ENCODE peak calls at places on chromosomes 5 and 9, in four cellular contexts. D is bronchial epithelial cell, U is lower leg skin, Y is body of pancreas. R is an unnamed sample.

GRCh38 chr5:54329731-54330709 is 19.6 kb upstream of the ARL15 start:
- DNase-seq in Y (peak), U (no peak), D (peak), R (no peak)

GRCh38 chr5:58794875-58795274 is 212.0 kb downstream of the RAB3C start:
- DNase-seq in D (no peak), U (no peak), Y (no peak), R (no peak)

GRCh38 chr9:129467004-129467588 is 153.8 kb downstream of the C9orf50 start:
- DNase-seq in U (no peak), Y (no peak), D (no peak), R (no peak)

GRCh38 chr5:145681686-145682085 is 153.5 kb downstream of the PRELID2 start:
- DNase-seq in U (peak), D (peak), Y (peak), R (peak)

GRCh38 chr9:95495529-95495928 is 21.2 kb downstream of the PTCH1 start:
- DNase-seq in D (no peak), Y (no peak), U (no peak), R (no peak)

GRCh38 chr5:150789943-150790611 is 11.5 kb downstream of the SMIM3 start:
- DNase-seq in U (peak), D (peak), Y (no peak), R (peak)

GRCh38 chr9:115353681-115354080 is 235.7 kb upstream of the TNC start:
- DNase-seq in D (peak), U (no peak), Y (no peak), R (no peak)

GRCh38 chr9:34072868-34073590 is 24.3 kb upstream of the UBAP2 start:
- DNase-seq in D (peak), U (peak), Y (peak), R (no peak)

GRCh38 chr5:11607944-11608343 is 296.3 kb downstream of the CTNND2 start:
- DNase-seq in D (no peak), U (no peak), Y (no peak), R (no peak)

GRCh38 chr9:110283736-110284135 is 27.4 kb upstream of the TXN start:
- DNase-seq in U (peak), D (peak), Y (no peak), R (no peak)

GRCh38 chr9:113589890-113590289 is 126.4 kb downstream of the RGS3 start:
- DNase-seq in D (peak), U (no peak), Y (no peak), R (peak)

GRCh38 chr5:176660530-176660859 is 13.2 kb downstream of the TSPAN17 start:
- DNase-seq in D (no peak), Y (no peak), U (no peak), R (no peak)

GRCh38 chr5:157265714-157266285 is at the start of gene CYFIP2:
- DNase-seq in U (no peak), D (no peak), Y (peak), R (peak)

GRCh38 chr9:33331411-33331891 is 41.1 kb downstream of the NFX1 start:
- DNase-seq in Y (no peak), D (no peak), U (no peak), R (no peak)

GRCh38 chr5:140362875-140363630 is 3.1 kb downstream of the SLC4A9 start:
- DNase-seq in Y (peak), D (no peak), U (peak), R (peak)

GRCh38 chr9:124137944-124138335 is 119.8 kb upstream of the NEK6 start:
- DNase-seq in D (no peak), Y (no peak), U (no peak), R (no peak)

GRCh38 chr5:170408189-170408588 is 19.0 kb upstream of the KCNMB1 start:
- DNase-seq in Y (no peak), U (no peak), D (no peak), R (no peak)

GRCh38 chr5:150441813-150442698 is 7.5 kb downstream of the RPS14 start:
- DNase-seq in Y (no peak), U (no peak), D (no peak), R (no peak)

GRCh38 chr5:151733727-151734408 is 24.6 kb downstream of the ATOX1 start:
- DNase-seq in D (no peak), U (no peak), Y (no peak), R (no peak)

GRCh38 chr9:93032545-93032944 is 26.0 kb upstream of the SUSD3 start:
- DNase-seq in U (no peak), D (no peak), Y (no peak), R (no peak)

GRCh38 chr9:98209530-98209929 is 17.1 kb upstream of the CORO2A start:
- DNase-seq in D (no peak), Y (no peak), U (no peak), R (no peak)

GRCh38 chr5:139481122-139481533 is 1.4 kb downstream of the STING1 start:
- DNase-seq in U (no peak), D (peak), Y (no peak), R (peak)

GRCh38 chr5:66174338-66174737 is 30.2 kb downstream of the SREK1 start:
- DNase-seq in Y (no peak), U (no peak), D (peak), R (peak)

GRCh38 chr9:74534847-74535246 is 37.7 kb downstream of the RORB start:
- DNase-seq in Y (no peak), D (no peak), U (no peak), R (no peak)

GRCh38 chr5:178318893-178319292 is 86.3 kb upstream of the PHYKPL start:
- DNase-seq in D (no peak), U (no peak), Y (no peak), R (no peak)

GRCh38 chr9:3464033-3464638 is 61.7 kb downstream of the RFX3 start:
- DNase-seq in D (no peak), U (no peak), Y (no peak), R (peak)

GRCh38 chr9:129933709-129934586 is 98.7 kb downstream of the USP20 start:
- DNase-seq in Y (no peak), D (no peak), U (no peak), R (no peak)

GRCh38 chr5:103120607-103121200 is 603 bp downstream of the PPIP5K2 start:
- DNase-seq in D (peak), Y (no peak), U (no peak), R (peak)

DNA sequence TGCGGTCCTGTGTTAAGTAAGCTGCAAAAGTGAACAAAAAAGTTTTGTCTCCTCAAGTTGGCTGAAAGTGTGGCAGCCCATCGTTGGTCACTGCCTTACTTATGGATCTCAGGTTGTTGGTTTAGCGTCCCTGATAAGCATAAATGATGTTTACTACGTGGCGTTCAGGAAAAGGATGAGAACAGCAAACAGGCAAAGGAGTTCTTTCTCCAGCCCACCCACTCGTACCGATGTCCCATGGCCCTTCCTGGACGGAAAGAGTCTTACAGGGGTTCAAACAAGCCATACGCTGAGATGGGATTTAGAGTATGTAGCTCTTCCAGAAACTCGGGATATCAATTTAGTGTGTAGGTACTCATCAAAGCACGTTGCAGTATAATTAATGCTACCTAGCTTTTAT is 494 bp upstream of the AUH start:
- DNase-seq in Y (no peak), D (no peak), U (no peak), R (no peak)
- H3K4me3 ChIP-seq in Y (no peak), D (peak), U (no peak), R (no peak)

GRCh38 chr5:98770911-98771322 is 2.5 kb upstream of the RGMB start:
- DNase-seq in Y (no peak), D (peak), U (no peak), R (peak)

GRCh38 chr5:98772415-98773213 is 849 bp upstream of the RGMB start:
- DNase-seq in U (peak), Y (peak), D (peak), R (peak)

GRCh38 chr5:98773214-98773463 is 324 bp upstream of the RGMB start:
- DNase-seq in U (no peak), D (no peak), Y (no peak), R (no peak)

GRCh38 chr5:98770158-98770910 is 3.1 kb upstream of the RGMB start:
- DNase-seq in Y (peak), D (peak), U (peak), R (peak)

DNA sequence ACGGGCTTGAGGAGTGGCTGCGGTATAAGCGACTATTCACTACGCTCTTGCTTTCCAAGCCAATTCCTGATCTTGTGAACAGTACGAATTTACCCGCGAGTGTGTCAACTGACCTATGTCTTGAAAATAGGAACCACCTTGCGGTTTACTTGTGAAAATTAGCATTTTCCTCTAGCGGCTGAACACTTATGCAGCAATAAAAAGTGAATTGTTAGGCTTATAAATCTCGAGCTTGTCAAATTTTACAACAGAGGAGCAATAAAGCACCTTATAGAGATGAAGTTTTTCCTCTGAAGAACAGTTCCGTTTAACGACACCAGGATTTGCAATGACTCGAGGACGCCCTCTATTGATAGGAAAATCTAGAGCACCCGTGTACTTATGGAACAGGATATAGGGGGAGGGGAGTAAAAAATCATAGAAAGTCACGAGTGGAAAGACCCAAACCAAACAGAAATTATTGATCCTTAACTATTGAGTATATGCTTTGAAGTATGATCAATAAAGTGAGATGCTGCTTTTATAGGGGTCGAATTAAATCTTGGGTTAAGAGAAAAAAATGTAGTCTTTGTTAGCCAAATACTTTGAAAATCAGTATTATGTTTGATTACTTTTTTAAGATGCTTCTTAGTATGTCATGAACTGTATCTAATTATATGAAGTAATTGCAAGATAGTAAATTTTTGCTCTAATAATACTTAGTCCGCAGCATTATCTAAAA is 1.9 kb upstream of the RGMB start:
- DNase-seq in D (peak), U (peak), Y (peak), R (peak)
- H3K4me3 ChIP-seq in D (peak), U (peak), Y (peak), R (peak)

DNA sequence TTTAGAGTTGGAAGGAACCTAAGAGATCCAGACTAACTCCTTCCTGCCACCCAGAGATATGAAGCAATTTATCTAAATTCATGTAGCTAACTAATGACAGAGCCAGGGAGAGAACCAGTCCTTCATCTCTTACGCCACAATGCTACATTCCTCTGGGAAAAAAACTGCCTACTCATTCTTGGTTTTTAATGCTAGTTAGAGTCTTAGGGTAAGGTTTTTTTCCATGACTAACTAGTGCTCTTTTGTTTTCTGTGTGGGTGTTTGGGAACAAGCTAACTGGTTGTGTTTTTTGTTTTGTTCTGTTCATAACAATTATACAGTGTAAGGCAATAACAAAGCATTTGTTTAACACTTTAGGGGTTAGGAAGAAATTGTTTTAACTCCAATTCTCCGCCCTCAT is 52.4 kb downstream of the SLC44A1 start:
- DNase-seq in U (no peak), D (peak), Y (no peak), R (peak)
- H3K4me3 ChIP-seq in U (no peak), D (no peak), Y (no peak), R (no peak)

GRCh38 chr5:1005362-1005851 is 3.2 kb upstream of the NKD2 start:
- DNase-seq in D (no peak), U (no peak), Y (peak), R (no peak)
- H3K4me3 ChIP-seq in D (no peak), U (no peak), Y (no peak), R (peak)

DNA sequence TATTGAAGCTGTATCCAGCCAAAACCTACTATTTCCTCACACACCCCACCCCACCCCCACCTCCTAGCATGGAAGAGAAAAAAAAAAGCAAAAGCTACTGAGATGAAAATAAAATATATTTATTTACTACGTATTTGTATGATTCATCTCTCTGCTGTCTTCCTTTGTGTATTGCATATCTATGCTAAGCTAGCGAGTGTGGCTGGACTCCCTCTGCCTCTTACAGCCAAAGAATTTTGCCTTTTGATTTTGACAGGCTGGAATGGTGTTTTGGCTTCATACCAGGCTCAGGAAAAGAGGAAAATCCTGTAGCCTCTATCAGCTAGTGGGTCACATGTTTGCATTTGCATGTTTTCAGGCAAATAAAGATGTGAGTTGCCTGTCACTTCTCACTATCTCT is 2.2 kb downstream of the ABLIM3 start:
- DNase-seq in D (peak), U (no peak), Y (no peak), R (no peak)
- H3K4me3 ChIP-seq in D (no peak), U (no peak), Y (no peak), R (no peak)

GRCh38 chr9:105243935-105244273 is 547 bp upstream of the SLC44A1 start:
- DNase-seq in D (no peak), Y (no peak), U (no peak), R (no peak)

GRCh38 chr9:105243015-105243686 is 1.3 kb upstream of the SLC44A1 start:
- DNase-seq in U (no peak), D (no peak), Y (no peak), R (no peak)

GRCh38 chr9:105242062-105242461 is 2.4 kb upstream of the SLC44A1 start:
- DNase-seq in Y (no peak), D (no peak), U (no peak), R (no peak)

GRCh38 chr9:105241356-105242043 is 3.0 kb upstream of the SLC44A1 start:
- DNase-seq in D (no peak), U (no peak), Y (no peak), R (peak)

GRCh38 chr9:105242557-105242956 is 1.9 kb upstream of the SLC44A1 start:
- DNase-seq in Y (no peak), D (no peak), U (no peak), R (no peak)
- H3K4me3 ChIP-seq in Y (no peak), D (no peak), U (no peak), R (no peak)

GRCh38 chr5:122864400-122864799 is 19.0 kb downstream of the SNX24 start:
- DNase-seq in D (no peak), Y (no peak), U (no peak), R (no peak)

GRCh38 chr5:122863240-122863639 is 17.8 kb downstream of the SNX24 start:
- DNase-seq in Y (no peak), U (no peak), D (no peak), R (no peak)

GRCh38 chr5:122863721-122864120 is 18.3 kb downstream of the SNX24 start:
- DNase-seq in U (no peak), D (no peak), Y (peak), R (no peak)

DNA sequence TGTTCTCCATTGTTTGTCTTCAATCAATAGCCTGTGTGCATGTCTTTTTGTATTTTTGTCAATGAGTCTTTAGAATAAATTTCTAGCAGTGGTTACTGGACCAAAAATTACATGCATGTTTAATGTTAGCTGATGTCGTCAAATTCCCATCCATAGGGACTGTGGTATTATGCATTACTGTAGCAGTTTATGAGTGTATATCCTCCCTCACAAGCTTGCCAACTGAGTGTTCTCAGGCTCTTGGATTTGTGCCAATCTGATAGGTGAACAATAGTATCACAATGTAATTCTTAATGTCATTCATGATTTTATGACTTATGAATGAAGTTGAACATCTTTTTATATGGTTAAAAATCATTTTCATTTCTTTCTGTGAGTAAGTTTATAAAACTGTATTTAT is 13.0 kb downstream of the SNX24 start:
- DNase-seq in U (no peak), D (peak), Y (no peak), R (peak)
- H3K4me3 ChIP-seq in U (no peak), D (no peak), Y (no peak), R (no peak)

DNA sequence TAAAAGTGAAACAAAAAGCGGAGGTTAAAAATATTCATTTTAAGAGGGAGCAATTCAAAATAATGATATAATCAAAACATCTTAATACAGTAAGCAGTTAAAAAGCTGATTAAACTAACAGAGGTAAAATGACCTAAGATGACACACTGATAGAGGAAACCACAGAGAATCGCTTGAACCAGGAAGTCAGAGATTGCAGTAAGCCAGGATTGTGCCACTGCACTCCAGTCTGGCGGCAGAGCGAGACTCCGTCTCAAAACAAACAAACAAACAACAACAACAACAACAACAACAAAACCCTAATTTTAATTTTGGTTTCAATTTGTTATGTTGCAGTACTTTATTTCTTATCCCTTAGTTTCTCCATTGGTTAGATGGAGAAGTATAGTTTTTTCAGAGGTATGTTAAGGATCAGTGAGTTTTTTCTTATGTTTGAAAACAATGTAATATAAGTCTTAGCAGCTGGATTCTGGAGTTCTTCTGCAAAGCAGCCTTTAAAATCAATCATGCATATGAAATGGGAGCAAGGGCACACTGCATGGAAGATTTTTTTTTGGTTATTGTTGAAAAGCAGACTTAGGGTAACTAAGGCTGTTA is 58.5 kb downstream of the MLANA start:
- DNase-seq in U (no peak), D (peak), Y (no peak), R (no peak)
- H3K4me3 ChIP-seq in U (no peak), D (no peak), Y (no peak), R (no peak)